ENCODE peak calls at places on chromosome 3, in five cellular contexts. K is fibroblast of the aortic adventitia; M is CD8-positive, alpha-beta T cell; U is left ventricle myocardium inferior; J is AG04450. B is an unnamed sample.

GRCh38 chr3:131356006-131356405 is 25.6 kb upstream of the NUDT16 start:
- DNase-seq in K (no peak), M (no peak), U (no peak), J (no peak), B (no peak)

GRCh38 chr3:115974940-115975339 is 351.6 kb downstream of the GAP43 start:
- DNase-seq in K (peak), M (no peak), U (no peak), J (no peak), B (no peak)

GRCh38 chr3:108820586-108820985 is 2.0 kb upstream of the TRAT1 start:
- DNase-seq in K (no peak), M (no peak), U (no peak), J (no peak), B (no peak)

GRCh38 chr3:120364101-120364500 is 14.9 kb upstream of the LRRC58 start:
- DNase-seq in K (no peak), M (no peak), U (no peak), J (no peak), B (no peak)

GRCh38 chr3:58588030-58588614 is 10.9 kb upstream of the FAM107A start:
- DNase-seq in K (peak), M (no peak), U (no peak), J (no peak), B (no peak)

GRCh38 chr3:157190242-157190876 is 30.4 kb upstream of the CCNL1 start:
- DNase-seq in K (no peak), M (no peak), U (no peak), J (no peak), B (no peak)

GRCh38 chr3:84679211-84679610 is 279.6 kb upstream of the CADM2 start:
- DNase-seq in K (no peak), M (no peak), U (no peak), J (no peak), B (no peak)

GRCh38 chr3:195240939-195241338 is 30.0 kb downstream of the XXYLT1 start:
- DNase-seq in K (no peak), M (no peak), U (no peak), J (no peak), B (no peak)

GRCh38 chr3:170534232-170534631 is 51.6 kb downstream of the SLC7A14 start:
- DNase-seq in K (no peak), M (no peak), U (no peak), J (no peak), B (no peak)

GRCh38 chr3:12947504-12948369 is 106.4 kb upstream of the RPL32 start:
- DNase-seq in K (peak), M (no peak), U (peak), J (peak), B (peak)

GRCh38 chr3:48636149-48636548 is 888 bp upstream of the SLC26A6 start:
- DNase-seq in K (no peak), M (no peak), U (no peak), J (no peak), B (no peak)

GRCh38 chr3:190371152-190371551 is 16.8 kb upstream of the CLDN16 start:
- DNase-seq in K (no peak), M (no peak), U (no peak), J (no peak), B (no peak)

GRCh38 chr3:155970406-155970805 is 100.0 kb downstream of the GMPS start:
- DNase-seq in K (no peak), M (no peak), U (no peak), J (no peak), B (no peak)

GRCh38 chr3:80677796-80678195 is 910.0 kb upstream of the ROBO1 start:
- DNase-seq in K (no peak), M (no peak), U (no peak), J (no peak), B (peak)

GRCh38 chr3:120418446-120418845 is 32.3 kb downstream of the FSTL1 start:
- DNase-seq in K (no peak), M (no peak), U (no peak), J (no peak), B (no peak)

GRCh38 chr3:177905173-177905894 is 630.9 kb upstream of the KCNMB2 start:
- DNase-seq in K (peak), M (no peak), U (no peak), J (peak), B (peak)

GRCh38 chr3:49413338-49413734 is 1.1 kb downstream of the TCTA start:
- DNase-seq in K (no peak), M (no peak), U (no peak), J (no peak), B (no peak)

GRCh38 chr3:27638604-27639003 is 83.5 kb downstream of the EOMES start:
- DNase-seq in K (peak), M (no peak), U (no peak), J (no peak), B (no peak)

DNA sequence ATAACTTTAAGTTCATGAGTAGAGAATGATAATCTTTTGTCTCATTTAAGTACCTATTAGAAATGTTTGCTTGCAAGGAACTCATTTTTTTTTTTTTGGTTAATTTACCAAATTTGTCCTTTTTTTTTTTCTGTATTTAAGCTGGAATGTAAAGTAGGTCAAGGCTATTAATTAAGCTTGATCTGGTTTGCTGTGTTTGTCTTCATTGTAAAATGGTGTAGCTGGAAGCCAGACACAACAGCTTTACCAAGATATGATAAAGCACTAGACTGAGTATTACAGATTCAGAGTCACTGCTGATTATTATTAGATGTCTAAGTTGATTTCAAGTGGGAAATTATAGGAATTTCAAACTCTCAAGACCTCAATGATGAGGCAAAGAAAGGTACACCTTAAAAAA is 15.0 kb upstream of the ZPLD1 start:
- DNase-seq in K (no peak), M (no peak), U (no peak), J (no peak), B (no peak)
- H3K4me3 ChIP-seq in K (no peak), M (no peak), U (no peak), J (no peak), B (no peak)

DNA sequence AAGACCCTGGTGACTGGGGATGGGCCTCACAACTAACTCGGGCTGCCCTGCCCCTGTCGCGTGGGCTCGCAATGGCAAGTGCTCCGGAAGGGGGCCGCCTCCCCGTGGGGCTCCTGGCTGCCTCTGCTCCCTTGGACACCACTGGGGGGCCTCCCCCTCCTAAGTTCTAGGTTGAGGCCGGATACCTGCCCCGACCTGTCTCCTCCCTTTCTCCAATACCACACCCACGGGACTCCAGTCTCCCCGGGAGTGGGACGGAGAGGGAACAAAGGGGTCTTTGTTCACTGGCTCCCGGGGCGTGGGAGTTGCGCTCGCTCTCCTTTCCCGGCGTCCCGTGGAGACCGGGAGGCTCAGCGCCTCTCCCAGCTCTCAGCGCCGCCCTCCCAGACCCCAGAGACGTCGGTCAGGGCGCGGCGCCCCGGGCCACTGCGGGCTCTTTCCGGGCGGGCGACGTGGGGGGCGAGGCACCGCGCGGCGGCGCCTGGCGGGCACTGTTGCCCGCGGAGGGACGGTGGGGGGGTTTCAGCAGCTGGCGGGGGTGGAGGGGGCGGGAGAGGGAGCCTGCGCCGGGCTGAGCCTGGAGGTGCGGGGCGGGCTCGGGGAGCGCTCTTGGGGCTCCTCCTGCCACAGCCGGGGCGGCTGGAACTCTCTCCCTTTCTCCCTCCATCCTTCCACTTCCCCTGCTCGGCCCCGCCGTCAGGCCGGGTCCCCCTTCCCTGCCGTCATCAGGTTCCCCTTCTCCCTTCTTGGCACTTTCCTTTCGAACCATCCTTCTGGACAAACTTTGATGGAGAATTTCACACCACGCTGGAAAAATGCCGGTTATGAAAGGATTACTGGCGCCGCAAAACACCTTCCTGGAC is at the start of gene KCNH8:
- DNase-seq in K (no peak), M (peak), U (no peak), J (no peak), B (peak)
- H3K4me3 ChIP-seq in K (peak), M (peak), U (peak), J (peak), B (peak)

GRCh38 chr3:11583226-11583625 is 60.5 kb downstream of the VGLL4 start:
- DNase-seq in K (peak), M (no peak), U (no peak), J (no peak), B (no peak)

GRCh38 chr3:11582123-11582968 is 61.4 kb downstream of the VGLL4 start:
- DNase-seq in K (peak), M (no peak), U (peak), J (peak), B (peak)

GRCh38 chr3:11580645-11581044 is 63.1 kb downstream of the VGLL4 start:
- DNase-seq in K (no peak), M (no peak), U (no peak), J (no peak), B (no peak)

GRCh38 chr3:11583638-11584046 is 60.1 kb downstream of the VGLL4 start:
- DNase-seq in K (peak), M (no peak), U (no peak), J (no peak), B (no peak)

DNA sequence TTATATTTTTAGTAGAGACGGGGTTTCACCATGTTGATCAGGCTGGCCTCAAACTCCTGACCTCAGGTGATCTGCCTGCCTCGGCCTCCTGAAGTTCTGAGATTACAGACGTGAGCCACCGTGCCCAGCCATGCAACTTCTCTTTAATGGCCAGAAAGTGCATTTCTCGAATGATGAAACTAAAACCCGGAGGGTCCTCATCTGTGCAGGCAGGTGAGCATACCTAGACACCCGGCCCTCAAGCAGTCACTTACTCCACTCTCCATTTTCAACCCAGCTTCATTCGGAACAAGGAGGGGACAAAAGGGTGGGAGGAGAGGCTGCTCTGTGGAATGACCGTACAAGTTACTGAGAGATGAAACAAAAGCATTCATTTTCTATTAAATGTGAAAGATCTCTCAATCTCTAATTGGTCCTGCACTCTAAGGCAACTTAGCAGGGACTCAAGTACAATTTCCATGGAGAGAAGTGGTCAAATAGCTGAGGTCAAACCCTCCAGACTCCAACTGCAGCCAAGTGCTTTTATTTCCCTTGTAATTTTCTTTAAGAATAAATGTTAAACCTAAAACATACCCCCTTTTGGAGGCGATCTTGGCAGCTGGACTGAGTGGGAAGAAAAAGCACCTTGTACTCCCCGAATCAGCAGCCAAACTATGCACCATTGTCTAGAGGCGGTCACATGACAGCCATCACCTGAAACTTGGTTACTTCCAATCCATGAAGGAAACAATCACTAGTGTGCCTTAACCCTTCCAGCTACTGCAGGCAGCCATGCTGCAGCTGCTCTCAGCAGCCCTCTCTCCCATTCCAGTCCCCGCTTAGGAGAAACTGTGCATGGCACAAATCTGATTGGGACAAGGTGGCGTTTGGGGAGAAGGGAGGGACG is 62.2 kb downstream of the VGLL4 start:
- DNase-seq in K (no peak), M (no peak), U (no peak), J (no peak), B (no peak)
- H3K4me3 ChIP-seq in K (peak), M (peak), U (peak), J (peak), B (peak)

GRCh38 chr3:9951126-9951525 is 1.1 kb downstream of the PRRT3 start:
- DNase-seq in K (no peak), M (no peak), U (no peak), J (no peak), B (no peak)
- H3K4me3 ChIP-seq in K (peak), M (no peak), U (no peak), J (peak), B (peak)

DNA sequence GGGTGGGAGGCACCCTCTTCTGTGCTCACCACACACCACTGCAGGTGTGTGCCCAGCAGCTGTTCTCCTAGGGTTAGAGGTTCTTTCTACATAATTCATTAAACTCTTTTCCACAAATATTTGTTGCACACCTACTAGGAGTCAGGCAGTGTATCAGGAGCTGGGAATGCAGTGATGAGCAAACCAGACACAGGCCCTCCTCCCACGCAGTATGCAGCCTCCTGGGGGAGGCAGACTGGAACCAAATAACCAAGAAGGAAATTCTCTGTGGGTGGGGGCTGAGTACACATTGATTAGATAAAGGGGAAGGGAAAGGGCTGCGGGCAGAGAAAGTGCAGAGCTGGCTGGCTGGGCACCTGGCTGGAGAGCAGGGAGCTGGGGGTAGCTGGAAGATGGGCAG is 18.5 kb upstream of the C3orf22 start:
- DNase-seq in K (no peak), M (no peak), U (no peak), J (no peak), B (no peak)
- H3K4me3 ChIP-seq in K (no peak), M (no peak), U (no peak), J (no peak), B (no peak)

B was measured in retinal pigment epithelial cell.